ENCODE peak calls at places on chromosomes 11 and 22, in ten cellular contexts. E, S, A, W, D, K, Q, N, C and X are unnamed samples.
A peak's percentile ranks its signal among the peaks of the same experiment; 100 is the strongest.

GRCh38 chr11:93655581-93656255 is 5.8 kb upstream of the CEP295 start:
- DNase-seq in D (no peak), A (peak; percentile 49), N (no peak), C (no peak), S (no peak), E (no peak), W (no peak), K (no peak), Q (no peak), X (no peak)

GRCh38 chr11:7353100-7353499 is 101.4 kb downstream of the SYT9 start:
- DNase-seq in Q (peak; percentile 24), E (peak; percentile 20), C (peak; percentile 70), N (peak; percentile 26), S (peak; percentile 11), K (no peak), D (no peak), A (no peak), W (peak; percentile 12), X (peak; percentile 3)

GRCh38 chr11:61082931-61083531 is 19.3 kb upstream of the CD5 start:
- DNase-seq in K (no peak), D (no peak), W (no peak), N (no peak), Q (no peak), S (no peak), E (no peak), C (no peak), A (no peak), X (no peak)

GRCh38 chr11:40393511-40393910 is 1065.9 kb downstream of the LRRC4C start:
- DNase-seq in Q (no peak), E (no peak), S (no peak), A (no peak), W (no peak), N (no peak), C (no peak), K (no peak), D (no peak), X (no peak)

GRCh38 chr11:57798905-57799559 is 37.4 kb downstream of the CTNND1 start:
- DNase-seq in C (peak; percentile 19), K (peak; percentile 49), E (peak; percentile 53), N (peak; percentile 99), S (peak; percentile 85), D (peak; percentile 52), W (peak; percentile 81), A (peak; percentile 77), Q (peak; percentile 98), X (no peak)

GRCh38 chr11:120079750-120080610 is 57.9 kb downstream of the TRIM29 start:
- DNase-seq in Q (no peak), C (peak; percentile 32), K (no peak), N (no peak), W (no peak), S (no peak), A (no peak), D (no peak), E (no peak), X (no peak)

GRCh38 chr22:38871360-38872171 is 450 bp downstream of the CBX6 start:
- DNase-seq in E (peak; percentile 52), S (no peak), A (no peak), W (no peak), D (no peak), N (no peak), Q (peak; percentile 25), C (peak; percentile 41), K (no peak), X (no peak)

GRCh38 chr11:112005422-112006094 is 19.6 kb upstream of the DLAT start:
- DNase-seq in Q (no peak), N (no peak), C (no peak), E (no peak), K (no peak), D (no peak), W (no peak), S (peak; percentile 79), A (no peak), X (no peak)

GRCh38 chr11:33773399-33774355 is 643 bp downstream of the FBXO3 start:
- DNase-seq in N (peak; percentile 35), W (no peak), Q (peak; percentile 37), A (no peak), S (no peak), D (peak; percentile 43), K (peak; percentile 21), C (no peak), E (peak; percentile 47), X (no peak)

GRCh38 chr11:130636672-130637463 is 188.4 kb downstream of the ADAMTS15 start:
- DNase-seq in N (peak; percentile 94), Q (peak; percentile 95), D (peak; percentile 92), W (no peak), E (no peak), K (no peak), A (no peak), C (peak; percentile 31), S (no peak), X (no peak)

DNA sequence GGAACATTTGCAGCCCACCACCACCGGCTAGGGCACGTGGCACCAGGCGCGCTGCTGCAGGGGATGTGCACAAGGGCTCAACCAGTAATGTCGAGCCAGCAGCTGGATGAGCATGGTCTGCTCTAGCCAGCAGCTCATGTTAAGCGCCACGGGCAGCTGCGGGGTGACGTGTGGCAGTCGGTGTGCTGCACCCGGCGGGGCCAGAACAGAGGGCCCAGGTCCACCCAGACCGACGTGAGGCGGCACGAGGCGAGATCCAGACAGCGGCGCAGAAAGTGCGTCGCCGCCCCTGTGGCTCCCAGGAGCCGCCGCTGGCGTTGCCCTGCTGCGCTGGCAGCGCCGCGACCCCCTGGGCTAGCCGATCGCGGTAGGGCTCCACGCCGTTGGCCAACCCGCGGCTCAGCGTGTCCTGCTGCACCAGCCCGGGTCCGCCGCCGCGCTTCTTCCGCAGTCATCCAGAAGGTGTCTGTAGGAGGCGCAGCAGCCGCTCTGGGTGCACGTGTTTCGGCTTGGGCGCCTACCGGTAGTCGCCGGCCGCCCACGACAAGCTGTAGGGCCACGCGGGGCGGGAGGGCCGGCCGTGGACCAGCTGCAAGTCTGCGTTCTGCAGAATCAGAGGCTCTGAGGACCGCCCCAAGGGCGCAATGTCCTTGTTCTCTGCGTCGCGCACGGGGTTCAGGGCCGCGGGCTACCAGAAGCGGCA is 4.6 kb upstream of the GALR3 start:
- DNase-seq in E (peak; percentile 84), S (peak; percentile 77), Q (peak; percentile 14), A (peak; percentile 44), K (peak; percentile 46), W (no peak), N (peak; percentile 46), C (no peak), D (peak; percentile 35), X (no peak)
- TF ChIP-seq CTCF in E (peak; percentile 46), S (peak; percentile 49), Q (no peak), A (peak; percentile 47), K (peak; percentile 21), W (peak; percentile 39), N (peak; percentile 57), C (no peak), D (peak; percentile 25), X (peak; percentile 54)

DNA sequence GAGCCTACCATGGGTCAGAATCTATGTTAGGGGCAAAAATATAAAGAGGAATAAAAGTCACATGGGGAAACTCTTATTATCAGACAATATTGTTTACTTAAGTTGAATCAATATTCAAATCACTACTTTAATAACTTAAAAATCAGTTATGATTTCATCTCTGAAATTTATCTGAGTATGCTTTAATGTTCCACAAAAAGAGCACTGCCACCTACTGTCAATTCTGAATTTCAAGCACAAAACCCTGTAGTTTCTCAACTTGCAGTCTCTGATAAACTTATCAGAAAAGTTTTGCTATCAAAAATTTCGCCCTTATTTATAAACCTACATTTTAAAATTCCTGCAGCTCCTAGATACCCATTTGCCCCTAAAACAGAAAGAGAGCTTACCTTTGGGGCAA is 47.3 kb downstream of the RDX start:
- DNase-seq in N (no peak), W (no peak), S (no peak), A (no peak), D (no peak), K (no peak), E (no peak), Q (no peak), C (no peak), X (no peak)
- TF ChIP-seq CTCF in N (peak; percentile 50), W (peak; percentile 17), S (no peak), A (peak; percentile 14), D (peak; percentile 26), K (no peak), E (peak; percentile 18), Q (peak; percentile 12), C (peak; percentile 5), X (peak; percentile 53)

GRCh38 chr11:773425-773824 is 3.9 kb downstream of the GATD1 start:
- DNase-seq in C (no peak), D (no peak), Q (no peak), E (no peak), N (no peak), K (no peak), W (no peak), S (no peak), A (no peak), X (no peak)

GRCh38 chr11:772429-773390 is 4.6 kb downstream of the GATD1 start:
- DNase-seq in C (no peak), Q (no peak), K (no peak), W (no peak), A (no peak), S (no peak), E (peak; percentile 44), D (no peak), N (no peak), X (no peak)

GRCh38 chr11:773830-774229 is 3.5 kb downstream of the GATD1 start:
- DNase-seq in W (no peak), K (no peak), A (no peak), C (no peak), S (no peak), N (no peak), D (no peak), E (peak; percentile 39), Q (no peak), X (no peak)

GRCh38 chr11:776459-777287 is 614 bp downstream of the GATD1 start:
- DNase-seq in K (no peak), Q (peak; percentile 35), D (no peak), N (no peak), S (no peak), C (peak; percentile 68), W (no peak), A (no peak), E (peak; percentile 56), X (peak; percentile 40)

GRCh38 chr11:774873-775592 is 2.3 kb downstream of the GATD1 start:
- DNase-seq in W (no peak), Q (peak; percentile 64), A (no peak), K (no peak), D (peak; percentile 33), N (peak; percentile 39), C (no peak), S (no peak), E (peak; percentile 41), X (no peak)
- TF ChIP-seq CTCF in W (no peak), Q (no peak), A (no peak), K (no peak), D (no peak), N (no peak), C (no peak), S (no peak), E (no peak), X (no peak)

DNA sequence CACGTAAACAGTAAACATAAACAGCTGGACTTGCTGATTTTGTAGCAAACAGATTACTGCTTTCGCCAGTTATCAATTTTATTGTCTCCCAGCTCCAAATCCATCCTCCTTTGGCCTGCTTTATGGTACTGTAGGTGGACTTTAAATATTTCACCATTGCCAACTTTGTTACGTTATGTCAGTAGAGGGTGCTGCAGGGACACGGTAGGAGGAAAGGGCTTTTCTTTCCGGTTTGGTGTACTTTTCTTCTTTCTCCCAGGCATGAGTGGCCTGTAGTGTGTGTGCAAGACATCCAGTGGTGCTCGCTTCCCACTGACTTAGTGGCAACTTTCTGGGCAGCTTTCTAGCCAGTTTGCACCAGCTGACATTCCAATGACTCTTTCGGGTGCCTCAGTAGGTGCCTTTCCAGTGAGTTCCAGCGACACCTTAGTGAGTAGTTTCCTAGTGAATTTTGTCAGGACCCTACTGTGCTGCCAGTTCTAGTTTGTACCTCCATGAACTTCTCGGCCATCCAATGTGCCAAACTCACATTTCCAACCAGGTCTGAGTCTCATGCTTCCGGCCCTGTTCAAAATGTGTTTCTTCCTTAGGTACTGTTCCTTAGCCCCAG is 267.6 kb upstream of the TENM4 start:
- DNase-seq in K (no peak), D (peak; percentile 50), W (no peak), C (peak; percentile 62), N (peak; percentile 57), Q (peak; percentile 49), A (no peak), E (no peak), S (peak; percentile 13), X (peak; percentile 35)
- TF ChIP-seq CTCF in K (no peak), D (peak; percentile 76), W (no peak), C (peak; percentile 62), N (peak; percentile 85), Q (peak; percentile 65), A (peak; percentile 48), E (peak; percentile 34), S (peak; percentile 32), X (peak; percentile 77)